ENCODE peak calls at places on chromosome 15, in four cellular contexts. One of them, this sample, is unnamed.

GRCh38 chr15:84811151-84811550 is 6.0 kb upstream of the ALPK3 start:
- DNase-seq in tibial artery: no peak
- DNase-seq in AG04450: no peak
- DNase-seq in IMR-90: no peak
- DNase-seq in this sample: no peak

GRCh38 chr15:33852094-33852493 is 116.2 kb upstream of the CHRM5 start:
- DNase-seq in tibial artery: no peak
- DNase-seq in AG04450: no peak
- DNase-seq in IMR-90: peak; percentile 17
- DNase-seq in this sample: no peak

GRCh38 chr15:63402498-63403253 is 21.0 kb upstream of the CA12 start:
- DNase-seq in tibial artery: no peak
- DNase-seq in AG04450: no peak
- DNase-seq in IMR-90: peak; percentile 57
- DNase-seq in this sample: no peak

GRCh38 chr15:90817117-90818057 is 51.0 kb upstream of the FURIN start:
- DNase-seq in tibial artery: no peak
- DNase-seq in AG04450: no peak
- DNase-seq in IMR-90: no peak
- DNase-seq in this sample: no peak

GRCh38 chr15:69997701-69998273 is 99.9 kb downstream of the TLE3 start:
- DNase-seq in tibial artery: no peak
- DNase-seq in AG04450: no peak
- DNase-seq in IMR-90: peak; percentile 4
- DNase-seq in this sample: no peak

GRCh38 chr15:78000089-78000926 is 77.2 kb downstream of the TBC1D2B start:
- DNase-seq in tibial artery: peak; percentile 74
- DNase-seq in AG04450: no peak
- DNase-seq in IMR-90: peak; percentile 39
- DNase-seq in this sample: no peak

GRCh38 chr15:42800731-42801474 is 64.0 kb upstream of the CDAN1 start:
- DNase-seq in tibial artery: no peak
- DNase-seq in AG04450: no peak
- DNase-seq in IMR-90: no peak
- DNase-seq in this sample: no peak

GRCh38 chr15:66935121-66935520 is 130.3 kb upstream of the SMAD3 start:
- DNase-seq in tibial artery: peak; percentile 28
- DNase-seq in AG04450: no peak
- DNase-seq in IMR-90: no peak
- DNase-seq in this sample: no peak

DNA sequence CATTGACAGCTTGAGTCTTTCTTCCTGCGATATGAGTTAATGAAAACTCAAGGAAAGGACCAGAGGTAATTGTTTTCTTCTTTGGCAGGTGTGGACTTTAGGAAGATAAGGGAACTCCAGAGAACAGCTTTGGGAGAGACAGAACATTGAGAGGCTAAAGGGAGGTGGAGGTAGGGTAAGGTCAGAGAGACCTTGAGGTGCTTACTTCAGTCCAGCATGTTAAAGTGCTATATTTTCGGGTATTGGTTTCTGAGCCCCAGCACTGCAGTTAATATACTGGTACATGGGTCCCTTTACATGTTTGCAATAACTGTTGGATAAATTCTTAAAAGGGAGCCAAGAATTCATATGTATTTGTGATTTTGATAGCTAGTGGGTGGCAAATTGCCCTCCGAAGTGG is 322.1 kb downstream of the THSD4 start:
- DNase-seq in tibial artery: no peak
- DNase-seq in AG04450: no peak
- DNase-seq in IMR-90: no peak
- DNase-seq in this sample: no peak
- H3K4me3 ChIP-seq in tibial artery: no peak overlapping the region
- H3K4me3 ChIP-seq in AG04450: no peak overlapping the region
- H3K4me3 ChIP-seq in IMR-90: no peak overlapping the region
- H3K4me3 ChIP-seq in this sample: no peak overlapping the region

GRCh38 chr15:32029409-32029861 is 880 bp upstream of the CHRNA7 start:
- DNase-seq in tibial artery: no peak
- DNase-seq in AG04450: no peak
- DNase-seq in IMR-90: no peak
- DNase-seq in this sample: no peak
- TF ChIP-seq CTCF in tibial artery: no peak
- TF ChIP-seq CTCF in AG04450: peak; percentile 18
- TF ChIP-seq CTCF in IMR-90: no peak
- TF ChIP-seq CTCF in this sample: peak; percentile 32

DNA sequence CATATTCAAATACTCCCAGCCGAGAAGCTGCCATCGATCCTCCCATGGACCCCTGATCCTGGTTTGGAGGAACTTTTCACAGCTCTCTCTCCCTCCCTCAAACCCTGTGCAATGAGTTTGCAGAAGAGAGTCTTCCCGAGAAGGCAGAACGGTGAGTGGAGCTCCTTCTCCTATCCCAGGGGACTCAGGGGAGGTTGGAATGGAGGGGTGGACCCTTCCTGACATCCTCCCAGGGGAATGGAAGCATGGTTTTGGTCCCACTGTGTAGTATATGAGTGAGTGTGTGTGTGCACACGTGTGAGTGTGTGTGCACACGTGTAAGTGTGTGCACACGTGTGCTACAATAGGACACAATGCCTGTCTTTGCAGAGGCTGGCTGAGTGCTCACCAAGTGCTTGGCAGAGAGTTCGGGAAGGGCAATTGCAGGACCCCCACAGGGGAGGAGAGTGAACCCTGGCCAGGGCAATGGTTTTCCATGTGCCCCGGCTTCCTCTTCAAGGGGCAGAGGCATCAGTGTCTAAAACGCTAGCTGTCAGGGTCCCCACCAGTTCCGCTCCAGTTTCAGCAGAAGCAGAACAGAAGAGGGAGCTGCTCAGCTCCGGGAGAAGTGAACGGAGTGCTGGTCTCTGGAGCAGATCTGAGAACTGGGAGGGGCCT is 13.8 kb upstream of the IL16 start:
- DNase-seq in tibial artery: no peak
- DNase-seq in AG04450: no peak
- DNase-seq in IMR-90: no peak
- DNase-seq in this sample: no peak
- H3K4me3 ChIP-seq in tibial artery: peak overlapping the region; percentile 44
- H3K4me3 ChIP-seq in AG04450: peak overlapping the region; percentile 63
- H3K4me3 ChIP-seq in IMR-90: peak overlapping the region; percentile 43
- H3K4me3 ChIP-seq in this sample: no peak overlapping the region

DNA sequence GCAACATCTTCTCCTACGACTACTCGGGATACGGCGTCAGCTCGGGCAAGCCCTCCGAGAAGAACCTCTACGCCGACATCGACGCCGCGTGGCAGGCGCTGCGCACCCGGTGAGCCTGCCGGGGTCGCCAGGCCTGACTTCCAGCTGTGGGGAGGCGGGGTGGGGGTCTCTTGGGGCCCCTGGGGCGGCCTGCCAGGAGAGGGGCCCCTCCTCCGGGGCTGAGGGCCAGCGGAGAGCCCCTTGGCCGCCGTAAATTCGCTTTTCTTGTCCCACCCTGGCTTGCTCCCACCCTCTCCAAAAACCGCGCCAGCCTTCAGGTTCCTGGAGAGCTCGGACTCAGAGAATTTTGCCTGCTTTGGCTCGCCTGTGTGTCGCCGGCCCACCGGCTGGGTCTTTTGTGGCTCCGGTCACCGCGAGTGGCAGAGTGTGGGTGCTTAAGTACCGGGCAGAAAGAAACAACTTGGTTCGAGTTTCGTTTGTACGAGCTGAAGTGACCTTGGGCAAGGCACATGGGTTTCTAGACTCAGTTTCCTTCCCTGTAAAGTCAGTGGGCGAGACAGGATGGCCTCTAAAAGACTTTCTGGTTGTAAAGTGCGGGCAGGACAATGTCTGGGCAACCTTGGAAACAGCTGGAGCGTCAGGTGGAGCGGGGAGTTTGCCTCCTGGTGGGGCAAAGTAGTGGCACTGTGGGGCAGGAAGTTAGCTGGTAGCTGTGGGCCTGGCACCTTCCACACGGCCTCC is 971 bp downstream of the ABHD17C start:
- DNase-seq in tibial artery: peak; percentile 70
- DNase-seq in AG04450: no peak
- DNase-seq in IMR-90: no peak
- DNase-seq in this sample: no peak
- TF ChIP-seq CTCF in tibial artery: peak; percentile 23
- TF ChIP-seq CTCF in AG04450: peak; percentile 43
- TF ChIP-seq CTCF in IMR-90: peak; percentile 29
- TF ChIP-seq CTCF in this sample: peak; percentile 25

DNA sequence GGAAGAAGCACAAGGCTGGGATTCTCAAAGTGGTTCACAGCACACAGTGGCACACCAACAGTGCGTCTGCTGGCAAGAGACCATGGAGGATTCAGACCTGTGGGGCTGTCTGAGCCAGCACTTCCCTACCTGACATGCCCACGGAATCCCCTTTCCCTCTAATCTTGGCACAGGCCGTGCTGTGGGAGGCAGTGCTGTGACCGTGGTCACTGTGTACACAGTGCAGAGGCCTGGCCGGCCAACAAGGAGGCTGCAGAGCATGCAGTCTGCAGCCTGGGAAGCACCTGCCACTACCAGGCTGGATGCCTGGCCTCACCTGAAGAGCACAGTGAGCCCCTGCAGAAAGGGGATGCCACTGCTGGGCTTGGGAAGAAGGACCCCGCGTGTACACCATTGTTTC is 301.0 kb upstream of the LYSMD4 start:
- DNase-seq in tibial artery: peak; percentile 25
- DNase-seq in AG04450: no peak
- DNase-seq in IMR-90: no peak
- DNase-seq in this sample: no peak
- H3K4me3 ChIP-seq in tibial artery: no peak overlapping the region
- H3K4me3 ChIP-seq in AG04450: no peak overlapping the region
- H3K4me3 ChIP-seq in IMR-90: no peak overlapping the region
- H3K4me3 ChIP-seq in this sample: no peak overlapping the region